ENCODE peak calls at places on chromosomes 6 and 20, in four cellular contexts. I, O, T and L are unnamed samples.

GRCh38 chr6:22108199-22108598 is 188.6 kb downstream of the PRL start:
- DNase-seq in T (no peak), I (peak), O (no peak), L (no peak)

GRCh38 chr6:44608175-44608574 is 220.7 kb downstream of the CDC5L start:
- DNase-seq in O (no peak), I (no peak), T (no peak), L (no peak)

GRCh38 chr20:60105404-60105803 is 147.2 kb downstream of the CDH26 start:
- DNase-seq in I (no peak), O (no peak), T (no peak), L (no peak)

GRCh38 chr6:53005667-53006250 is 10.7 kb upstream of the GSTA4 start:
- DNase-seq in T (no peak), O (peak), I (no peak), L (no peak)

GRCh38 chr6:5511924-5512323 is 250.6 kb downstream of the FARS2 start:
- DNase-seq in T (no peak), I (peak), O (no peak), L (no peak)

GRCh38 chr20:21189761-21190523 is 64.1 kb downstream of the KIZ start:
- DNase-seq in O (peak), I (no peak), T (no peak), L (no peak)

GRCh38 chr6:15690451-15690961 is 27.7 kb upstream of the DTNBP1 start:
- DNase-seq in I (no peak), O (no peak), T (no peak), L (peak)

GRCh38 chr6:113818528-113818927 is 38.6 kb upstream of the MARCKS start:
- DNase-seq in O (no peak), T (no peak), I (peak), L (no peak)

GRCh38 chr20:3778976-3779375 is 2.3 kb downstream of the SPEF1 start:
- DNase-seq in O (peak), T (no peak), I (peak), L (no peak)

GRCh38 chr6:39980839-39981580 is 46.7 kb upstream of the MOCS1 start:
- DNase-seq in I (peak), T (peak), O (peak), L (peak)

GRCh38 chr6:109241199-109241598 is 141.1 kb downstream of the CD164 start:
- DNase-seq in T (no peak), O (no peak), I (peak), L (no peak)

GRCh38 chr6:52389626-52390360 is 27.8 kb downstream of the PAQR8 start:
- DNase-seq in T (peak), O (no peak), I (peak), L (peak)

GRCh38 chr6:129947797-129948196 is 70.6 kb upstream of the L3MBTL3 start:
- DNase-seq in T (no peak), I (no peak), O (no peak), L (no peak)

GRCh38 chr20:38536310-38536709 is 44.7 kb upstream of the ADIG start:
- DNase-seq in O (no peak), T (no peak), I (peak), L (no peak)

GRCh38 chr6:109308018-109308492 is 74.2 kb downstream of the CD164 start:
- DNase-seq in O (no peak), I (peak), T (no peak), L (peak)

GRCh38 chr6:120077489-120077888 is 727.9 kb upstream of the MAN1A1 start:
- DNase-seq in O (peak), I (peak), T (peak), L (peak)

DNA sequence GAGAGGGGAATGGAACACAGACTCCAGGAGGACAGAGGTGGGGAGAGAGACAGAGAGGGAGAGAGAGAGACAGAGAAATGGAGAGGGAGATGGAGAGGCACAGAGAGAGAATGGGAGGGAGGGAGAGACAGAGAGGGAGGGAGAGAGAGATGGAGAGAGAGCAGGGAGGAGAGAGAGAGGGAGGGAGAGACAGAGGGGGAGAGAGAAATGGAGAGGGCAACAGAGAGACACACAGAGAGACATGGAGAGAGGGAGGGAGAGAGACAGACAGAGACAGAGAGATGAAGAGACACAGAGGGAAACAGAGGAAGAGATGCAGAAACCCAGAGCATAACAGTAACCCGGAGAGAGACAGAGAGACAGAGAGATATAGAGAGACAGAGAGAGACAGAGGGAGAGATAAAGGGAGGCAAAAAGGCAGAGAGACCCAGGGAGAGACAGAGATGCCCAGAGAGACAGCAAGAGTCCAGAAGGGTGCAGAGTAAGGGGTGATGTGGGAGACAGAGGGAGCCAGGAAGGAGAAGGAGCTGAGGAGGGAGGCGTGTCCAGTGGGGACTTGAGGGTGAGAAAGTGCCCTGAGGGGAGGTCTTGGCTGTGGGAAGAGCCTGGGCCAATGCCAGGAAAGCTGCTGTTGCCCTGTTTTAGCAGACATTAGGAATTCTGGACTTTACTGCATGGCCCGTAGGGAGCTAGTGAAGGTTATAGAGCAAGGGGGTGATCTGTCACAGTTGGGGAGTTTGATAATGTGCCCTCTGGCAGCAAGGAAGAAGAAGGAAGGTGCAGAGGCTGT is 78.3 kb downstream of the SRC start:
- DNase-seq in I (no peak), O (no peak), T (no peak), L (no peak)
- TF ChIP-seq EZH2phosphoT487 in I (no peak), O (no peak), T (no peak), L (no peak)

GRCh38 chr6:36519352-36519751 is 27.9 kb downstream of the STK38 start:
- DNase-seq in T (peak), O (peak), I (no peak), L (no peak)
- TF ChIP-seq EZH2phosphoT487 in T (no peak), O (no peak), I (no peak), L (no peak)

DNA sequence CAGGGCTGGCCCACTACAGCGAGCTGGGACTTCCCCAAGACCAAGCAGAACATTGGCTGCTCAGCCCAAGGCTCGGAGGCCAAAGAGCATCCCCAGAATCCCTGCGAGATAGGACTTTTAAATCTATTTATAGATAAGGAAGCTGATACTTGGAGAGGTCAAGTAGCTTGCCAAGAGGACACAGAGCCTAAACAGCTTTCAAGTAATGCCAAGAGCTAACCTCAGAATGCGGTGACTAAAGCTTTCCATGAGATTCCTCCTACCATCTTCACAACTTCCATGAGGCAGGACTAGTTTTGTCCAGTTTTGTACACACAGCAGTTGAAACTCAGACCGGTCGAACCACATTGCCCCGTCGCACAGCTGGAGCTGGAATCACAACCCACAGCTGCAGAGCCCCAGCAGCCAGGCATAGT is 168.1 kb upstream of the TOP1 start:
- DNase-seq in O (no peak), I (peak), T (no peak), L (peak)
- TF ChIP-seq EZH2phosphoT487 in O (no peak), I (no peak), T (no peak), L (no peak)

GRCh38 chr20:45036044-45036755 is 64.7 kb downstream of the KCNS1 start:
- DNase-seq in O (no peak), I (peak), T (no peak), L (no peak)
- TF ChIP-seq EZH2phosphoT487 in O (no peak), I (no peak), T (no peak), L (no peak)

GRCh38 chr20:2654384-2654822 is 2.0 kb downstream of the NOP56 start:
- DNase-seq in I (no peak), T (no peak), O (no peak), L (no peak)

GRCh38 chr20:2651772-2652723 is at the start of gene NOP56:
- DNase-seq in T (peak), I (peak), O (peak), L (peak)

GRCh38 chr20:2653511-2654383 is 1.3 kb downstream of the NOP56 start:
- DNase-seq in O (no peak), T (no peak), I (no peak), L (no peak)

GRCh38 chr20:2654831-2655230 is 2.4 kb downstream of the NOP56 start:
- DNase-seq in T (no peak), I (no peak), O (no peak), L (no peak)

GRCh38 chr20:2652724-2653510 is 485 bp downstream of the NOP56 start:
- DNase-seq in I (peak), T (peak), O (peak), L (peak)
- TF ChIP-seq EZH2phosphoT487 in I (no peak), T (no peak), O (no peak), L (no peak)

GRCh38 chr6:134186355-134186754 is 131.6 kb downstream of the SGK1 start:
- DNase-seq in O (no peak), T (no peak), I (no peak), L (no peak)

GRCh38 chr6:134178230-134179044 is 126.0 kb upstream of the SLC2A12 start:
- DNase-seq in O (peak), I (peak), T (peak), L (peak)

GRCh38 chr6:134183844-134184243 is 131.4 kb upstream of the SLC2A12 start:
- DNase-seq in T (no peak), O (peak), I (no peak), L (no peak)

GRCh38 chr6:134185277-134185676 is 132.6 kb downstream of the SGK1 start:
- DNase-seq in T (peak), I (no peak), O (no peak), L (no peak)

DNA sequence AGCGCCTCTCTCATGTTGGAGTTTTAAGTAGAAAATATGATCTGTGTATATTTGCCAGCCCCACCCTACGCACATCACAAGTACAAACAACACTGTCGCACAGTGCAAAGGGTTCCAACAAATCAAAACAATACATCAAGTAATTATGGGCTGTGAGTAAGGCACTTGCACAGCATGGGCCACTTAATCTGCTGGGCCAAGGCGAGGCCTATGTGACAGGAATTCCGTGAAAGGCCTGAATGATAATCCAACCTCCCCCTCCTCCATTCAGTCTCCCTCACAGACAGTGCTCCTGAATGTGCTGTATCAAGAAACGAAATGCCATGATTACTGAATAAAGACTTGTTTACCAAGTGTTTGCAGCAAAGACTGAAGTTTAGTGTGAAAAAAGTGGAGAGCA is 130.1 kb upstream of the SLC2A12 start:
- DNase-seq in O (peak), T (no peak), I (no peak), L (no peak)
- TF ChIP-seq EZH2phosphoT487 in O (no peak), T (no peak), I (no peak), L (no peak)

GRCh38 chr6:28988536-28989415 is 16.3 kb downstream of the ZNF311 start:
- DNase-seq in I (no peak), T (no peak), O (peak), L (peak)
- TF ChIP-seq EZH2phosphoT487 in I (no peak), T (no peak), O (no peak), L (no peak)

DNA sequence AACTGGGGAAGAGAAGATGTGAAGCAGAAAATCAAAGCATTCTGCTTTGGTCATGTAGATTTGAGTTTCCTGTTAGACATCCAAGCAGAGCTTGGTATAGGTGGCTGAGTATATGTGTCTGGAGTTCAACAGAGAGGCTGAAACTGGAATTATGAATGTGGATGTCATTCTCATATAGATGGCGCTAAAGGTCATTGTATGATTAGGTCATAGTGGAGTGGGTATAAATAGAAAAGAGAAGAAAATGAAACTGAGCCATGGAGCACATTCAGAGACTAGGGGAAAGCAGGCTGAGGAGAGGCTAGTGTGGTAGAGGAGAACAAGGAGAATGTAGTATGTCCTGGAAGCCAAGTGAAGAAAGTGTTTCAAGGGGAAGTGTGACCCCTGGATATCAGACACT is 295.6 kb upstream of the PLN start:
- DNase-seq in I (no peak), T (peak), O (no peak), L (no peak)
- TF ChIP-seq EZH2phosphoT487 in I (no peak), T (no peak), O (no peak), L (no peak)

DNA sequence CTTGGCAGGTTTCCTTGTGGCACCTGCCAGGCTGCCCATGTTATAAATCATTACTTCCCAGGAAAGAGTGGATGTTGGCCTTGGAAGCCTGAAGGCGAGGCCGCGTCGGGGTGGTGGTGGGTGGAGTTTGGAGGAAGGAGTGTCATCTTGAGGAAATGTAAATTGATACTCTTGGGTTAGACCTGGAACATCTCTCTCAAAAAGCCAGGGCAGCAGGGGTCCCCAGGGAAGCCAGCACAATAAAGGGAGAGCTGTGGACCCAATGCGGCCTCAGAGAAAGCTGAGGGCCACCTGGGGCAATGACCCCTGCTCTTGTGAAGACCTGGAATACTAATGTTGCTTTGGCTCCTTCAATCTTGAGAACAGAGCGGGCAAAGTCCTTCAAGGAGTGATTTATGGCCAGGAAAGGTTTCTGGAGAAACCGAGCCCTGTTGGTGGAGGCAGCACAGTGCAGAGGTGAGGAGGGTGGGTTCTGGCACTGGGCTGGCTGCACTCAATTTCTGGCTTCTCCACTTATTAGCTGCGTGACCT is 26.3 kb upstream of the TRAF3IP2 start:
- DNase-seq in O (peak), T (no peak), I (no peak), L (peak)
- TF ChIP-seq EZH2phosphoT487 in O (no peak), T (no peak), I (no peak), L (no peak)

DNA sequence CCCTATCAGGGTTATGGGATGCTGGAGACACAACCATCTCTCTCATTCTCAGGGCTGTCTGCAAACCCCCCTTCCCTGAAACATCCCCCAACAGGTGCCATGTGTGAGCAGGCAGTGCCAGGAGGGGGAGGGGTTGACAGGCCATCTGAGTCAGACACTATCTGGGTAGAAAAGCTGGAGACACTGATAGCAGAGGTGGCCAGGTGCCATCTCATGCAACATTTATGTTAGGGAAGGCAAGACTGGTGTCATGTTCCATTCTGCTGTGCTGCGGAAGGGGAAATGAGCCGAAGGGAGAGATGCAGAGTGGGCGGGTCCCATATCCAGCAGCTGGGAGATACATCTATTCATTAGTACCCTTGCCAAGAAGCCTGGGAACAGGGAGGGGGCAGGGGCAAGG is 3.5 kb downstream of the LHFPL5 start:
- DNase-seq in I (no peak), T (no peak), O (no peak), L (no peak)
- TF ChIP-seq EZH2phosphoT487 in I (no peak), T (no peak), O (no peak), L (no peak)